ENCODE peak calls at places on chromosomes 13 and 19, in four cellular contexts. One of them, this sample, is unnamed.

GRCh38 chr13:67119481-67119883 is 110.7 kb downstream of the PCDH9 start:
- DNase-seq in right cardiac atrium: no peak
- DNase-seq in upper lobe of left lung: no peak
- DNase-seq in IMR-90: peak
- DNase-seq in this sample: no peak

GRCh38 chr19:10432736-10433130 is 12.4 kb downstream of the PDE4A start:
- DNase-seq in IMR-90: no peak
- DNase-seq in right cardiac atrium: no peak
- DNase-seq in upper lobe of left lung: no peak
- DNase-seq in this sample: peak

GRCh38 chr13:78714717-78715116 is 55.8 kb upstream of the OBI1 start:
- DNase-seq in IMR-90: no peak
- DNase-seq in upper lobe of left lung: no peak
- DNase-seq in right cardiac atrium: no peak
- DNase-seq in this sample: no peak

GRCh38 chr13:48873598-48873997 is 102.1 kb upstream of the FNDC3A start:
- DNase-seq in IMR-90: peak
- DNase-seq in upper lobe of left lung: no peak
- DNase-seq in right cardiac atrium: no peak
- DNase-seq in this sample: no peak

GRCh38 chr13:59635591-59635990 is 528.1 kb downstream of the DIAPH3 start:
- DNase-seq in IMR-90: no peak
- DNase-seq in right cardiac atrium: no peak
- DNase-seq in upper lobe of left lung: no peak
- DNase-seq in this sample: no peak

GRCh38 chr19:54232552-54232934 is 9.7 kb upstream of the LILRB3 start:
- DNase-seq in right cardiac atrium: no peak
- DNase-seq in IMR-90: no peak
- DNase-seq in upper lobe of left lung: no peak
- DNase-seq in this sample: no peak

GRCh38 chr13:89796196-89796595 is 1551.3 kb upstream of the MIR17HG start:
- DNase-seq in right cardiac atrium: no peak
- DNase-seq in upper lobe of left lung: no peak
- DNase-seq in IMR-90: no peak
- DNase-seq in this sample: no peak

GRCh38 chr13:20702945-20703784 is at the start of gene IL17D:
- DNase-seq in right cardiac atrium: peak
- DNase-seq in IMR-90: no peak
- DNase-seq in upper lobe of left lung: no peak
- DNase-seq in this sample: no peak

GRCh38 chr19:2081873-2082810 is 14.0 kb downstream of the MOB3A start:
- DNase-seq in right cardiac atrium: no peak
- DNase-seq in IMR-90: no peak
- DNase-seq in upper lobe of left lung: peak
- DNase-seq in this sample: no peak

GRCh38 chr13:62375653-62376052 is 960.0 kb upstream of the PCDH20 start:
- DNase-seq in IMR-90: no peak
- DNase-seq in right cardiac atrium: no peak
- DNase-seq in upper lobe of left lung: no peak
- DNase-seq in this sample: no peak

GRCh38 chr13:38713046-38713445 is 26.2 kb downstream of the FREM2 start:
- DNase-seq in right cardiac atrium: no peak
- DNase-seq in IMR-90: no peak
- DNase-seq in upper lobe of left lung: no peak
- DNase-seq in this sample: no peak

GRCh38 chr19:13619203-13619632 is 112.9 kb upstream of the CACNA1A start:
- DNase-seq in right cardiac atrium: no peak
- DNase-seq in upper lobe of left lung: no peak
- DNase-seq in IMR-90: peak
- DNase-seq in this sample: no peak

GRCh38 chr13:48242677-48243076 is 9.7 kb downstream of the ITM2B start:
- DNase-seq in upper lobe of left lung: no peak
- DNase-seq in IMR-90: no peak
- DNase-seq in right cardiac atrium: no peak
- DNase-seq in this sample: no peak

GRCh38 chr13:37747071-37747612 is 122.4 kb downstream of the TRPC4 start:
- DNase-seq in right cardiac atrium: no peak
- DNase-seq in upper lobe of left lung: no peak
- DNase-seq in IMR-90: peak
- DNase-seq in this sample: no peak

GRCh38 chr19:47561440-47562045 is 11.4 kb downstream of the ZNF541 start:
- DNase-seq in upper lobe of left lung: no peak
- DNase-seq in IMR-90: no peak
- DNase-seq in right cardiac atrium: no peak
- DNase-seq in this sample: no peak

GRCh38 chr13:97141564-97142005 is 80.5 kb upstream of the MBNL2 start:
- DNase-seq in right cardiac atrium: no peak
- DNase-seq in IMR-90: peak
- DNase-seq in upper lobe of left lung: peak
- DNase-seq in this sample: peak

GRCh38 chr13:79735228-79735627 is 254.3 kb downstream of the NDFIP2 start:
- DNase-seq in upper lobe of left lung: no peak
- DNase-seq in IMR-90: peak
- DNase-seq in right cardiac atrium: no peak
- DNase-seq in this sample: no peak

GRCh38 chr19:2529473-2529918 is 53.6 kb downstream of the GADD45B start:
- DNase-seq in right cardiac atrium: no peak
- DNase-seq in IMR-90: peak
- DNase-seq in upper lobe of left lung: peak
- DNase-seq in this sample: no peak

GRCh38 chr19:4015705-4016402 is 8.3 kb downstream of the PIAS4 start:
- DNase-seq in IMR-90: no peak
- DNase-seq in upper lobe of left lung: no peak
- DNase-seq in right cardiac atrium: no peak
- DNase-seq in this sample: peak

GRCh38 chr13:29523199-29523931 is 72.1 kb downstream of the SLC7A1 start:
- DNase-seq in IMR-90: no peak
- DNase-seq in right cardiac atrium: peak
- DNase-seq in upper lobe of left lung: no peak
- DNase-seq in this sample: no peak

GRCh38 chr13:58298556-58299135 is 667.1 kb downstream of the PCDH17 start:
- DNase-seq in upper lobe of left lung: no peak
- DNase-seq in IMR-90: no peak
- DNase-seq in right cardiac atrium: no peak
- DNase-seq in this sample: no peak

GRCh38 chr13:93635687-93636086 is 409.1 kb downstream of the GPC6 start:
- DNase-seq in IMR-90: peak
- DNase-seq in upper lobe of left lung: no peak
- DNase-seq in right cardiac atrium: peak
- DNase-seq in this sample: no peak

GRCh38 chr13:30113531-30113930 is 193.8 kb downstream of the KATNAL1 start:
- DNase-seq in right cardiac atrium: no peak
- DNase-seq in upper lobe of left lung: no peak
- DNase-seq in IMR-90: no peak
- DNase-seq in this sample: no peak

GRCh38 chr19:3284759-3285646 is 60.5 kb downstream of the CELF5 start:
- DNase-seq in IMR-90: peak
- DNase-seq in right cardiac atrium: peak
- DNase-seq in upper lobe of left lung: peak
- DNase-seq in this sample: peak

GRCh38 chr19:18520848-18521691 is 800 bp downstream of the ELL start:
- DNase-seq in IMR-90: no peak
- DNase-seq in upper lobe of left lung: peak
- DNase-seq in right cardiac atrium: peak
- DNase-seq in this sample: peak

GRCh38 chr13:105634059-105634458 is 901.4 kb downstream of the EFNB2 start:
- DNase-seq in upper lobe of left lung: no peak
- DNase-seq in IMR-90: no peak
- DNase-seq in right cardiac atrium: no peak
- DNase-seq in this sample: no peak

GRCh38 chr13:20161275-20161950 is 561 bp upstream of the GJA3 start:
- DNase-seq in right cardiac atrium: peak
- DNase-seq in upper lobe of left lung: no peak
- DNase-seq in IMR-90: no peak
- DNase-seq in this sample: no peak

GRCh38 chr13:93151277-93151676 is 75.3 kb upstream of the GPC6 start:
- DNase-seq in IMR-90: peak
- DNase-seq in upper lobe of left lung: no peak
- DNase-seq in right cardiac atrium: no peak
- DNase-seq in this sample: no peak

GRCh38 chr13:31409678-31410356 is 210.0 kb downstream of the B3GLCT start:
- DNase-seq in upper lobe of left lung: no peak
- DNase-seq in IMR-90: no peak
- DNase-seq in right cardiac atrium: no peak
- DNase-seq in this sample: no peak

GRCh38 chr13:31201341-31202024 is 1.7 kb downstream of the B3GLCT start:
- DNase-seq in IMR-90: peak
- DNase-seq in right cardiac atrium: peak
- DNase-seq in upper lobe of left lung: no peak
- DNase-seq in this sample: no peak

GRCh38 chr13:93262729-93263128 is 36.1 kb downstream of the GPC6 start:
- DNase-seq in right cardiac atrium: no peak
- DNase-seq in upper lobe of left lung: no peak
- DNase-seq in IMR-90: peak
- DNase-seq in this sample: no peak

GRCh38 chr13:50123862-50124535 is 108.8 kb downstream of the KCNRG start:
- DNase-seq in IMR-90: peak
- DNase-seq in upper lobe of left lung: peak
- DNase-seq in right cardiac atrium: no peak
- DNase-seq in this sample: peak

DNA sequence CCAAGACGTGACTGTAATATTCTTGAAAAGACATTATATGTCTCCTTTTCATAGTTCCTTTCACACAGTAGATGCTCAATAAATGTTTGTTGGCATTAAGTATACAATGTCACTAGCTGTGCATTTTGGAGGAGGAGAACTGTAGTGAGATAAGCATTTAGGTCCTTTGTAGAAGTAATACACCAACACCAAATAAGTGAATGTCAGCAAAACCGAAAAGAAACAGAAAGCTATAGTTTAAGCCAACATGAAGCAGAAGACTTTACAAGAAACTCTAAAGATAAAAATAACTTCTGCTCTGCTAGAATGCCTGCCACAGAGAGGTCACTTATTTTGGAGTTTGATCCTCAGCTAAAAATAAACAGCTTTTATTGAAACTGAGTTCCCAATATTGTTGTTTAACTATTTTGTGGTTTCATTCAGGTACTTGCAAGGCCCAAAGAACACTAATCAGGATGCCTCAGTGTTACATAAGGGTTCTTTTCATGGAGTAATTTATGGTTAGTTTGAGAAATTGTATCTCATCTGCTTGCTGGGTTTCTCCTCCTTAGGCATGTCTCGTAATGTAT is 86.2 kb downstream of the STARD13 start:
- DNase-seq in IMR-90: no peak
- DNase-seq in upper lobe of left lung: no peak
- DNase-seq in right cardiac atrium: no peak
- DNase-seq in this sample: no peak
- H3K27ac ChIP-seq in IMR-90: no peak
- H3K27ac ChIP-seq in upper lobe of left lung: peak
- H3K27ac ChIP-seq in right cardiac atrium: no peak
- H3K27ac ChIP-seq in this sample: no peak

DNA sequence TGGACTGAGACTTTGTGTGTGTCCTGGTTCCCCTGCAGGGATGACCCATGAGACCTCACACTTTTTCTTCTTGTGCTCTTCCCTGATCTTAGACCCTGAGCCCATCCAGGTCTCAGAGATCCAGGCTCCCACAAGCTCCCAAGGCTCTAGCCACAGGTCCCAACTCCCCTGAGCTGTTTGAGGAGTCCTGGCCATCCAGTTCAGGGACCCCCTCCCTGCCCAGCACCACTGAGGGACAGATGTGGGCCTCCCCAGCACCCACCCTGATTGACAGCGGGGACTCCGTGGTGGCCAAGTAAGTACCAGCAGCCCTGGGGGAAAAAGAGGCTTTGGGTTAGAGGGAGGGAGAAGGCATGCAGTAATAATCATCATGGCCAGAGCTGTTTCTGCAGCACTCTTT is 1.7 kb downstream of the PROSER3 start:
- DNase-seq in right cardiac atrium: peak
- DNase-seq in IMR-90: no peak
- DNase-seq in upper lobe of left lung: no peak
- DNase-seq in this sample: no peak
- H3K27ac ChIP-seq in right cardiac atrium: no peak
- H3K27ac ChIP-seq in IMR-90: no peak
- H3K27ac ChIP-seq in upper lobe of left lung: no peak
- H3K27ac ChIP-seq in this sample: no peak

DNA sequence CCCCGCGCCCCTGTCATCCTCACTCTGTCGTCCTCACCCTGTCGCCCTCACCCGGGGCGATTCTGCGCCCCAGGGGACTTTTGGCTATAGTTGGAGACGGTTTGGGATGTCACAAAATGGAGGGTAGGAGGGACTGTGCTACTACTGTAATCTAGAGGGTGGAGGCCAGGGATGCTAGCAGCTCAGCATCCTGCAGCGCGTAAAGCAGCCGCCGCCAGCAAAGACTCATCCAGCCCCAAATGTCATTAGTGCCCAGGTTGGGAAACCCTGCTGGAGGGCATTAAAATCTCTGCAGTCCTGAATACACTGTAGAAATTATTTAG is 362 bp downstream of the ZNF557 start:
- DNase-seq in right cardiac atrium: no peak
- DNase-seq in upper lobe of left lung: no peak
- DNase-seq in IMR-90: no peak
- DNase-seq in this sample: no peak
- H3K27ac ChIP-seq in right cardiac atrium: no peak
- H3K27ac ChIP-seq in upper lobe of left lung: peak
- H3K27ac ChIP-seq in IMR-90: peak
- H3K27ac ChIP-seq in this sample: peak

DNA sequence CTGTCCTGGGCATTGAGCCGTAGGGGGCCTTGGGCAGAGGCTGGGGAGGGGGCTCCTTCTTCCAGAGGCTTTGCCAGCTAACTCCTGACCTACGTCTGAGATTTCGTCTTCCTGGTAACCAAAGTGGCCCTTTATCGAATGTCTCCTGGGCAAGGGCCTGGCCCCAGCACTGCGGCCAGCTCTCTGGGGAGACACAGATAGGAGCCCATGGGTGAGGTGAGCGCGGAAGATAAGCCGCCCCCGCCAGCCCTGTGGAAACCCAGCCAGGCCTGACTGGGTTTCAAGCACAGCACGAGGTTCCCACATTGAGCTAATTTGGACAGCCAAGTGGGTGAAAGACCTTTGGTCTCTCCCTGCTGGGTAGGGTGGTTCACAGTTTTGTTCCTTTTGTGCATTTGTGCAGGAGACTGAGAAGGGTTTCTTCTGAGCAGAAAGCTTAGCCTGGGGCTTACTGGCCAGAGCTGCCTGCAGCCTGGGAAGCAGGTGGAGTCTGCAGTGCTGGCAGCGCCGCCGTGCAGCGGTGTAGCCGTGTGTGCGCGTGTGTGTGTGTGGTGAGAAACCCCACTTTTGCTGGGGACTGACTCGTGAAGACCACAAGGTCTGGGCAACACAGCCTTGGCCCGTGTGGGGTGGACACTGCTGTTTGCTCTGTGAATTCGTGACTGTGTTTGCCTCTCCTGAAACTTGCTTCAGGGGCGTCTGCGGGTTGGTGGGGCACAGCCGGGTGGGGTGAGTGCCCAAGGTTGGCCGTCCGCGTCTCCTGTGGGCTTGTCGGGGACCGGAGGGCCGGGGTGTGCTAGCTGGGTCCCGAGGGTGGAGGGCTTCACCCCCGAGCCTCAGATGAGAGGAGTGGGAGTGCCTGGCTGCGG is 2.5 kb downstream of the BSG start:
- DNase-seq in IMR-90: peak
- DNase-seq in upper lobe of left lung: no peak
- DNase-seq in right cardiac atrium: peak
- DNase-seq in this sample: no peak
- H3K27ac ChIP-seq in IMR-90: peak
- H3K27ac ChIP-seq in upper lobe of left lung: no peak
- H3K27ac ChIP-seq in right cardiac atrium: peak
- H3K27ac ChIP-seq in this sample: peak

This sample was measured in pancreas.